ENCODE peak calls at places on chromosomes 11 and 22, in four cellular contexts. D is Caco-2; I is stimulated activated CD4-positive, alpha-beta T cell treated with anti-CD3 and anti-CD28 coated beads, Interleukin-2, amount 100 ng/mL, for 48 hours; Q is HTR-8/SVneo. T is an unnamed sample.

GRCh38 chr11:9057032-9057431 is 34.4 kb downstream of the SCUBE2 start:
- DNase-seq in D (no peak), I (no peak), Q (no peak), T (no peak)

GRCh38 chr11:16881766-16882165 is 132.4 kb downstream of the PLEKHA7 start:
- DNase-seq in D (no peak), I (no peak), Q (no peak), T (no peak)

GRCh38 chr11:107102692-107103463 is 84.6 kb upstream of the GUCY1A2 start:
- DNase-seq in D (peak), I (no peak), Q (no peak), T (no peak)

GRCh38 chr11:2694995-2695939 is 4.5 kb downstream of the KCNQ1OT1 start:
- DNase-seq in D (no peak), I (no peak), Q (no peak), T (no peak)

GRCh38 chr22:28349114-28349513 is 330.5 kb downstream of the TTC28 start:
- DNase-seq in D (no peak), I (no peak), Q (no peak), T (no peak)

GRCh38 chr11:107691003-107691402 is 20.9 kb downstream of the SLN start:
- DNase-seq in D (no peak), I (no peak), Q (no peak), T (no peak)

GRCh38 chr11:44335052-44335894 is 25.3 kb upstream of the ALX4 start:
- DNase-seq in D (no peak), I (no peak), Q (no peak), T (no peak)

GRCh38 chr11:78110351-78110750 is 29.1 kb downstream of the ALG8 start:
- DNase-seq in D (no peak), I (no peak), Q (no peak), T (no peak)

GRCh38 chr11:95682552-95682951 is 107.0 kb downstream of the FAM76B start:
- DNase-seq in D (no peak), I (no peak), Q (no peak), T (no peak)

GRCh38 chr11:64299847-64300648 is at the start of gene CATSPERZ:
- DNase-seq in D (no peak), I (no peak), Q (no peak), T (no peak)

GRCh38 chr11:125393331-125393730 is 102.7 kb downstream of the FEZ1 start:
- DNase-seq in D (peak), I (no peak), Q (no peak), T (no peak)

GRCh38 chr11:44568706-44569473 is 3.4 kb downstream of the CD82 start:
- DNase-seq in D (no peak), I (peak), Q (peak), T (peak)

GRCh38 chr11:117075186-117075585 is 23.0 kb downstream of the SIK3 start:
- DNase-seq in D (no peak), I (no peak), Q (no peak), T (no peak)